ENCODE peak calls at places on chromosomes 4 and X, in ten cellular contexts. I, D, Q, G, A, N, H, F, E and W are unnamed samples.

GRCh38 chrX:53080628-53081580 is 1.3 kb upstream of the TSPYL2 start:
- DNase-seq in E (no peak), H (no peak), F (no peak), G (no peak), I (no peak), N (no peak), A (no peak), Q (no peak), D (peak), W (no peak)

GRCh38 chr4:1183985-1184773 is 11.8 kb upstream of the SPON2 start:
- DNase-seq in H (no peak), E (no peak), I (no peak), F (no peak), A (no peak), G (no peak), N (peak), D (no peak), Q (no peak), W (no peak)

GRCh38 chr4:2755821-2756690 is at the start of gene TNIP2:
- DNase-seq in G (no peak), H (peak), Q (peak), E (peak), A (no peak), D (peak), N (peak), F (peak), I (no peak), W (peak)

GRCh38 chr4:164601653-164602052 is 152.3 kb upstream of the SMIM31 start:
- DNase-seq in F (no peak), I (no peak), N (no peak), Q (no peak), H (no peak), G (no peak), A (no peak), E (no peak), D (no peak), W (no peak)

GRCh38 chr4:28481565-28481964 is 1620.9 kb downstream of the STIM2 start:
- DNase-seq in I (no peak), H (no peak), A (no peak), E (no peak), D (no peak), F (peak), N (no peak), G (no peak), Q (no peak), W (no peak)

GRCh38 chrX:151396042-151396826 is 772 bp upstream of the VMA21 start:
- DNase-seq in H (no peak), E (no peak), F (no peak), N (peak), D (peak), Q (no peak), G (peak), A (peak), I (peak), W (peak)

GRCh38 chr4:109434007-109434792 is 585 bp downstream of the SEC24B start:
- DNase-seq in G (no peak), D (peak), H (peak), E (peak), A (no peak), N (peak), F (peak), I (no peak), Q (peak), W (no peak)

GRCh38 chrX:6383911-6384310 is 151.0 kb downstream of the VCX3A start:
- DNase-seq in N (no peak), Q (no peak), G (no peak), H (no peak), E (no peak), I (no peak), A (no peak), F (no peak), D (no peak), W (no peak)

GRCh38 chrX:116198810-116199209 is 28.3 kb downstream of the AGTR2 start:
- DNase-seq in H (no peak), F (no peak), Q (no peak), E (no peak), A (no peak), I (no peak), D (no peak), N (peak), G (no peak), W (no peak)
- TF ChIP-seq CTCF in H (no peak), F (peak), Q (no peak), E (peak), A (peak), I (no peak), D (no peak), N (peak), G (no peak), W (peak)

GRCh38 chrX:71615954-71616353 is 2.4 kb downstream of the CXCR3 start:
- DNase-seq in N (no peak), F (no peak), I (no peak), Q (no peak), H (no peak), G (no peak), A (no peak), D (no peak), E (no peak), W (no peak)
- H3K4me3 ChIP-seq in N (no peak), F (no peak), I (no peak), Q (no peak), H (peak), G (no peak), A (no peak), D (no peak), E (no peak), W (no peak)

GRCh38 chrX:99305573-99305972 is 1104.5 kb downstream of the PCDH19 start:
- DNase-seq in N (no peak), F (no peak), E (no peak), A (no peak), D (no peak), I (no peak), H (no peak), G (no peak), Q (no peak), W (no peak)

DNA sequence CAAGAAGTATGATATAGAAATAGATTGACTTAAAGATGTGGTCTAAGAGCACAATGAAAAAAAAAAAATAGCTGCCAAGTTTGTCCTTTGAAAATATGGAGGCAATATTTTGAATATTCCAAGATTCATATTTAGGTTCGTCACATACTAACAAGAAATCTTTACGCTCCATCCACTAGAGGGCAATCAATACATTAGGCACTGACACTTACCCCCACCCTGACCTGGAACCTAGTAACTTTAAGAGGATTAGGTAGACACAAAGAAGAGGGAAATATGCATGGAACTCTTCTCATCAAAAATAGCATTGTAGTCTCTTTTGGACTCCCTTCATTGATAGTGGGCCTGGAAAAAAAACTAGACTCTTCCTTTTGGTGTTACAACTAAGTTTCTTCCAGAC is 1108.1 kb downstream of the PCDH19 start:
- DNase-seq in F (no peak), I (no peak), E (no peak), H (no peak), N (peak), D (no peak), A (no peak), G (no peak), Q (no peak), W (no peak)
- TF ChIP-seq CTCF in F (peak), I (no peak), E (no peak), H (no peak), N (peak), D (no peak), A (peak), G (no peak), Q (no peak), W (no peak)

GRCh38 chr4:87012265-87012953 is 77.6 kb downstream of the AFF1 start:
- DNase-seq in A (no peak), N (no peak), I (no peak), E (no peak), H (no peak), F (no peak), G (no peak), D (no peak), Q (no peak), W (no peak)

GRCh38 chr4:87014284-87014782 is 79.5 kb downstream of the AFF1 start:
- DNase-seq in G (peak), F (no peak), I (no peak), Q (no peak), D (peak), E (no peak), H (no peak), N (no peak), A (peak), W (no peak)

GRCh38 chr4:87010192-87010591 is 75.4 kb downstream of the AFF1 start:
- DNase-seq in Q (no peak), H (no peak), D (no peak), I (no peak), E (no peak), G (no peak), F (no peak), A (no peak), N (no peak), W (no peak)

GRCh38 chr4:87009095-87009648 is 74.4 kb downstream of the AFF1 start:
- DNase-seq in A (no peak), D (no peak), G (no peak), I (no peak), Q (peak), F (no peak), H (no peak), N (peak), E (no peak), W (no peak)

GRCh38 chr4:87011340-87012034 is 76.7 kb downstream of the AFF1 start:
- DNase-seq in A (peak), H (no peak), Q (no peak), F (peak), E (no peak), N (peak), I (peak), G (peak), D (peak), W (peak)
- H3K4me3 ChIP-seq in A (no peak), H (no peak), Q (no peak), F (no peak), E (no peak), N (no peak), I (no peak), G (no peak), D (no peak), W (no peak)

DNA sequence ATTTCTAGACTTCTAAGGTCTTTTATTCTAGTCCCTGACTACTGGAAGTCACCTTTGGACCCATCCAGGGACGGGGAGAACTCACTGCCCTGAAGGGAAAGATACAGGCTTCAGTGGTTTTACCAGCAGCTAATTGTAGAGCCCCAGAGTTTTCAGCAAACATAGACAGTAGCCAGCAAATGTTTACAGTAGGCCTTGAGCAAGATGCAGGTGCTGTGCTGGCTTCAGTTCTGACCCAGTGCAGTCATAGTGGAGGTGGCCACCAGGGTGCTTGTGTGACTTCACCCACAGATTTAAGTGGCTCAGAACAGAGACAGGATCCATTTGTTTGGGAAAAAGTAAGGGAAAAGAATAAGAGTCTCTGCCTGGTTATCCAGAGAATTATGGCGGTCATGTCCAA is 384.4 kb upstream of the AR start:
- DNase-seq in H (no peak), E (no peak), A (no peak), D (no peak), G (no peak), N (no peak), Q (no peak), I (no peak), F (no peak), W (no peak)
- TF ChIP-seq CTCF in H (no peak), E (no peak), A (no peak), D (no peak), G (no peak), N (no peak), Q (no peak), I (no peak), F (no peak), W (no peak)

DNA sequence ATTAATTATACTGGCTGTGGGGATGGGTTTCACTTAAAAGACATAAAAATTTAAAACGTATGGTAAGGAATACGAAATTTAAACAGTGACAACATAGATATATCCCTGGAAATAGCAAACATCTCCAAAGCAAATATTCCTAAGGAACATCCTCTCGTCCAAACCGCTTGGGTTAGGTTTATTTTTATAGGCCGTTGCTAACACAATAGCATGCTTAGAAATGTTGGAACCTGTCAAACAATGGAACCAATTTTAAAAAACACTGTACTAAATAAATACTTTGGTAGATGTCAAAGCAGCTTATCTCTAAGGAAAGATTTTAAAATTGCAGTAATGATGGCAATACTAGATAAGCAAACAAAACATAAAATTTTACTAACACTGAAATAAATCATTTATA is 45.4 kb downstream of the SEC24D start:
- DNase-seq in E (no peak), A (no peak), Q (no peak), I (no peak), G (no peak), H (no peak), F (no peak), N (no peak), D (no peak), W (no peak)
- H3K4me3 ChIP-seq in E (no peak), A (no peak), Q (no peak), I (no peak), G (no peak), H (no peak), F (no peak), N (no peak), D (no peak), W (no peak)